ENCODE peak calls at places on chromosome 19, in ten cellular contexts. Z is DND-41, C is HepG2, R is A549, O is psoas muscle, Q is mesendoderm, G is WERI-Rb-1, P is uterus, K is tibial nerve, X is adrenal gland. H is an unnamed sample.
A peak's percentile ranks its signal among the peaks of the same experiment; 100 is the strongest.

GRCh38 chr19:45385392-45386221 is 15.2 kb upstream of the ERCC2 start:
- DNase-seq in Z (no peak), C (no peak), R (no peak), O (no peak), Q (peak; percentile 52), G (no peak), P (no peak), K (no peak), X (no peak), H (no peak)

GRCh38 chr19:32208060-32208459 is 137.3 kb upstream of the ZNF507 start:
- DNase-seq in Z (no peak), C (no peak), R (no peak), O (no peak), Q (no peak), G (no peak), P (no peak), K (no peak), X (no peak), H (no peak)

GRCh38 chr19:15091918-15092753 is 10.1 kb downstream of the OR1I1 start:
- DNase-seq in Z (peak; percentile 60), C (peak; percentile 66), R (no peak), O (no peak), Q (peak; percentile 77), G (no peak), P (peak; percentile 49), K (peak; percentile 85), X (peak; percentile 66), H (no peak)

GRCh38 chr19:10227215-10227971 is 3.7 kb downstream of the S1PR2 start:
- DNase-seq in Z (no peak), C (no peak), R (no peak), O (peak; percentile 32), Q (peak; percentile 34), G (no peak), P (peak; percentile 46), K (peak; percentile 50), X (no peak), H (peak; percentile 90)

GRCh38 chr19:5369962-5370367 is 29.4 kb upstream of the PTPRS start:
- DNase-seq in Z (peak; percentile 60), C (peak; percentile 39), R (peak; percentile 55), O (peak; percentile 18), Q (peak; percentile 76), G (peak; percentile 81), P (no peak), K (no peak), X (peak; percentile 73), H (peak; percentile 20)

GRCh38 chr19:41552558-41552957 is 23.4 kb upstream of the CEACAM21 start:
- DNase-seq in Z (no peak), C (no peak), R (no peak), O (no peak), Q (no peak), G (no peak), P (no peak), K (no peak), X (no peak), H (no peak)

GRCh38 chr19:7689165-7689564 is 8.5 kb downstream of the TRAPPC5 start:
- DNase-seq in Z (no peak), C (no peak), R (no peak), O (no peak), Q (no peak), G (no peak), P (no peak), K (no peak), X (no peak), H (no peak)

GRCh38 chr19:58033741-58034475 is at the start of gene ZSCAN1:
- DNase-seq in Z (no peak), C (no peak), R (no peak), O (peak; percentile 77), Q (peak; percentile 97), G (peak; percentile 98), P (peak; percentile 67), K (peak; percentile 38), X (peak; percentile 78), H (peak; percentile 56)

DNA sequence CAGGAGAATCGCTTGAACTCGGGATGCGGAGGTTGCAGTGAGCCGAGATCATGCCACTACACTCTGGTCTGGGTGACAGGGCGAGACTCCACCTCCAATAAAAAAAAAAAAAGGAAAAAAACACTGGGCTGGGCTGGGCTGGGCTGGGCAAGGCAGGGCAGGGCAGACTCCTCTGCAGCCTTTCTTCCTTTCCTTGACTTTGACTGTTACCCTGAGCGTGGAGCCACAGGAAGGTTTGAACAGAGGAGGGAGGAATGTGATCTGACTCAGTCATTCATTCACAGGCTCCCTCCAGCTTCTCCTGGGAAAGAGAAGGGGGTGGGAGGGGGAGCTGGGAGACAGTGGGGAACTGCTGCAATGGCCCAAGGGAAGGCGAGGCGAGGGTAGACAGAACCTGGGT is 2.7 kb upstream of the ACTN4 start:
- DNase-seq in Z (no peak), C (no peak), R (no peak), O (no peak), Q (peak; percentile 76), G (no peak), P (no peak), K (no peak), X (no peak), H (no peak)
- H3K27ac ChIP-seq in Z (no peak overlapping the region), C (no peak overlapping the region), R (peak overlapping the region; percentile 79), O (no peak overlapping the region), Q (no peak overlapping the region), G (no peak overlapping the region), P (no peak overlapping the region), K (no peak overlapping the region), X (no peak overlapping the region), H (no peak overlapping the region)

GRCh38 chr19:40465781-40466218 is 255 bp upstream of the BLVRB start:
- DNase-seq in Z (peak; percentile 99), C (peak; percentile 96), R (peak; percentile 98), O (peak; percentile 100), Q (peak; percentile 99), G (peak; percentile 98), P (peak; percentile 99), K (peak; percentile 100), X (peak; percentile 100), H (peak; percentile 95)

GRCh38 chr19:40464059-40465024 is 1.2 kb downstream of the BLVRB start:
- DNase-seq in Z (peak; percentile 77), C (peak; percentile 81), R (peak; percentile 97), O (peak; percentile 84), Q (peak; percentile 95), G (peak; percentile 87), P (peak; percentile 89), K (peak; percentile 95), X (peak; percentile 97), H (peak; percentile 69)

GRCh38 chr19:40467007-40467565 is 285 bp downstream of the SPTBN4 start:
- DNase-seq in Z (no peak), C (no peak), R (no peak), O (no peak), Q (no peak), G (no peak), P (peak; percentile 26), K (no peak), X (peak; percentile 36), H (no peak)

GRCh38 chr19:40466219-40467006 is at the start of gene SPTBN4:
- DNase-seq in Z (no peak), C (no peak), R (no peak), O (peak; percentile 53), Q (no peak), G (no peak), P (peak; percentile 40), K (peak; percentile 21), X (peak; percentile 58), H (no peak)

DNA sequence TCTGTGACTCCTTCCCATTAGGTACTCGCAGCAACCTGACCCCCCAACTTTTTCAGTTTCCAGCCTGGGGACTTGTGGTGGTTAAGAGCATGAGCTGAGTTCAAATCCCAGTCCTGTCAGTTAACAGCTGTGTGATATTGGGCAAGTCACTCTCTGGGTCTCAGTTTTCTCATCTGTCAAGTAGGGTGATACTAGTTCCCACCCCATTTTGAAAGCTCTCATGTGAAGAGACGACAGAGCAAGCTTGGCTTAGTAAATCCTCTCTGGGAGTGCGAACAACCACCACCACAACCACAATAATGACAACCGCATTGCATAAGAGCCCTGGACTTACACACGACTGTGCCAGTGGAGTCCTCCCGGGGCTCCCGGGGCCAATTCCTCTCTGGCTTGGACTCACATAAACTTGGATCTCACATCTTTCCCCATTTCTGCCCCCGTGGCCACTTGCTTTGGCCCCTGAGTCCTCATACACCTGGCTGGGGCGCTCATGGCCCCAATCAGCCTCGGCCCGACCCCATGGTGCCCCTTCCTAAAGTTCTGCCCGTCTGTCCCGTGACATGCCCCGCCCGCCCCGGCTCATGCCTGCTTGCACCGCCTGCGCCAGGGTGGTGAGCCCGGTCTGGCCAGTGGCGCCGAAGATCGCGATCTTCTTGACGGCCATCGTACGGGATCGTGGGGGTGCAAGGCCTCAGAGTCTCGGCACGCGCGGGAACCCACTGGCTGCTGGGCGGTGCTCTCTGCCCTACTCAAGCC is at the start of gene BLVRB:
- DNase-seq in Z (no peak), C (peak; percentile 52), R (no peak), O (no peak), Q (no peak), G (no peak), P (no peak), K (peak; percentile 61), X (no peak), H (no peak)
- H3K27ac ChIP-seq in Z (peak within 1 kb of the TSS; percentile 76), C (peak within 1 kb of the TSS; percentile 66), R (peak within 1 kb of the TSS; percentile 89), O (peak within 1 kb of the TSS; percentile 94), Q (no peak within 1 kb of the TSS), G (no peak within 1 kb of the TSS), P (peak within 1 kb of the TSS; percentile 87), K (peak within 1 kb of the TSS; percentile 95), X (peak within 1 kb of the TSS; percentile 90), H (peak within 1 kb of the TSS; percentile 81)

GRCh38 chr19:33293255-33294057 is 8.9 kb downstream of the CEBPA start:
- DNase-seq in Z (no peak), C (peak; percentile 93), R (peak; percentile 94), O (peak; percentile 46), Q (no peak), G (peak; percentile 35), P (peak; percentile 40), K (no peak), X (no peak), H (no peak)

GRCh38 chr19:33290082-33290815 is 12.1 kb downstream of the CEBPA start:
- DNase-seq in Z (no peak), C (no peak), R (no peak), O (no peak), Q (no peak), G (no peak), P (no peak), K (no peak), X (no peak), H (no peak)

GRCh38 chr19:33290956-33291622 is 11.2 kb downstream of the CEBPA start:
- DNase-seq in Z (no peak), C (no peak), R (peak; percentile 87), O (no peak), Q (peak; percentile 74), G (no peak), P (no peak), K (no peak), X (no peak), H (no peak)

GRCh38 chr19:33292595-33293254 is 9.6 kb downstream of the CEBPA start:
- DNase-seq in Z (no peak), C (no peak), R (no peak), O (no peak), Q (no peak), G (peak; percentile 34), P (no peak), K (no peak), X (no peak), H (no peak)

GRCh38 chr19:33291623-33292534 is 10.5 kb downstream of the CEBPA start:
- DNase-seq in Z (no peak), C (no peak), R (no peak), O (no peak), Q (no peak), G (no peak), P (no peak), K (no peak), X (no peak), H (no peak)
- H3K27ac ChIP-seq in Z (no peak overlapping the region), C (peak overlapping the region; percentile 91), R (peak overlapping the region; percentile 84), O (no peak overlapping the region), Q (no peak overlapping the region), G (no peak overlapping the region), P (no peak overlapping the region), K (no peak overlapping the region), X (no peak overlapping the region), H (no peak overlapping the region)

GRCh38 chr19:46748325-46749109 is 2.3 kb upstream of the STRN4 start:
- DNase-seq in Z (peak; percentile 78), C (peak; percentile 54), R (peak; percentile 75), O (peak; percentile 74), Q (peak; percentile 85), G (peak; percentile 70), P (peak; percentile 57), K (peak; percentile 87), X (peak; percentile 81), H (peak; percentile 71)
- H3K27ac ChIP-seq in Z (no peak overlapping the region), C (no peak overlapping the region), R (no peak overlapping the region), O (no peak overlapping the region), Q (no peak overlapping the region), G (no peak overlapping the region), P (no peak overlapping the region), K (no peak overlapping the region), X (no peak overlapping the region), H (no peak overlapping the region)

H was measured in substantia nigra.